ENCODE peak calls at places on chromosomes 1 and 21, in seven cellular contexts. Q is coronary artery, I is endodermal cell, Z is fibroblast of pulmonary artery, F is neural crest cell, R is chondrocyte, A is A549. C is an unnamed sample.

GRCh38 chr1:37265786-37266667 is 208.4 kb upstream of the ZC3H12A start:
- DNase-seq in Q (no peak), I (no peak), Z (no peak), F (no peak), R (no peak), A (no peak), C (no peak)

GRCh38 chr21:46552274-46552673 is 52.6 kb downstream of the S100B start:
- DNase-seq in Q (no peak), I (no peak), Z (no peak), F (no peak), R (no peak), A (no peak), C (no peak)

GRCh38 chr1:183043872-183044859 is 20.9 kb downstream of the LAMC1 start:
- DNase-seq in Q (no peak), I (no peak), Z (no peak), F (no peak), R (no peak), A (no peak), C (no peak)

GRCh38 chr21:39774252-39774651 is 29.3 kb downstream of the IGSF5 start:
- DNase-seq in Q (no peak), I (no peak), Z (no peak), F (no peak), R (no peak), A (no peak), C (no peak)

GRCh38 chr1:182781849-182782586 is 7.6 kb upstream of the NPL start:
- DNase-seq in Q (peak; percentile 78), I (peak; percentile 93), Z (peak; percentile 70), F (peak; percentile 38), R (no peak), A (peak; percentile 28), C (peak; percentile 86)

GRCh38 chr21:36841866-36842265 is 124.6 kb downstream of the HLCS start:
- DNase-seq in Q (no peak), I (no peak), Z (no peak), F (no peak), R (no peak), A (no peak), C (no peak)

GRCh38 chr1:165463978-165464377 is 19.1 kb upstream of the RXRG start:
- DNase-seq in Q (no peak), I (no peak), Z (no peak), F (no peak), R (no peak), A (no peak), C (no peak)

GRCh38 chr1:228108742-228109072 is 392 bp downstream of the MRPL55 start:
- DNase-seq in Q (no peak), I (no peak), Z (no peak), F (no peak), R (no peak), A (no peak), C (no peak)

GRCh38 chr1:63367218-63368103 is at the start of gene ALG6:
- DNase-seq in Q (peak; percentile 90), I (peak; percentile 99), Z (peak; percentile 94), F (peak; percentile 96), R (peak; percentile 97), A (peak; percentile 90), C (peak; percentile 92)
- TF ChIP-seq CTCF in Q (no peak), I (peak; percentile 31), Z (no peak), F (peak; percentile 25), R (peak; percentile 57), A (no peak), C (no peak)

GRCh38 chr1:156615946-156616345 is 3.3 kb upstream of the HAPLN2 start:
- DNase-seq in Q (no peak), I (no peak), Z (no peak), F (no peak), R (no peak), A (no peak), C (no peak)

GRCh38 chr1:156619582-156619955 is 354 bp downstream of the HAPLN2 start:
- DNase-seq in Q (no peak), I (no peak), Z (no peak), F (no peak), R (no peak), A (no peak), C (no peak)

GRCh38 chr1:156616463-156616862 is 2.8 kb upstream of the HAPLN2 start:
- DNase-seq in Q (no peak), I (no peak), Z (peak; percentile 64), F (peak; percentile 35), R (no peak), A (no peak), C (no peak)

GRCh38 chr1:156622581-156623297 is 3.5 kb downstream of the HAPLN2 start:
- DNase-seq in Q (no peak), I (no peak), Z (no peak), F (no peak), R (no peak), A (no peak), C (no peak)

DNA sequence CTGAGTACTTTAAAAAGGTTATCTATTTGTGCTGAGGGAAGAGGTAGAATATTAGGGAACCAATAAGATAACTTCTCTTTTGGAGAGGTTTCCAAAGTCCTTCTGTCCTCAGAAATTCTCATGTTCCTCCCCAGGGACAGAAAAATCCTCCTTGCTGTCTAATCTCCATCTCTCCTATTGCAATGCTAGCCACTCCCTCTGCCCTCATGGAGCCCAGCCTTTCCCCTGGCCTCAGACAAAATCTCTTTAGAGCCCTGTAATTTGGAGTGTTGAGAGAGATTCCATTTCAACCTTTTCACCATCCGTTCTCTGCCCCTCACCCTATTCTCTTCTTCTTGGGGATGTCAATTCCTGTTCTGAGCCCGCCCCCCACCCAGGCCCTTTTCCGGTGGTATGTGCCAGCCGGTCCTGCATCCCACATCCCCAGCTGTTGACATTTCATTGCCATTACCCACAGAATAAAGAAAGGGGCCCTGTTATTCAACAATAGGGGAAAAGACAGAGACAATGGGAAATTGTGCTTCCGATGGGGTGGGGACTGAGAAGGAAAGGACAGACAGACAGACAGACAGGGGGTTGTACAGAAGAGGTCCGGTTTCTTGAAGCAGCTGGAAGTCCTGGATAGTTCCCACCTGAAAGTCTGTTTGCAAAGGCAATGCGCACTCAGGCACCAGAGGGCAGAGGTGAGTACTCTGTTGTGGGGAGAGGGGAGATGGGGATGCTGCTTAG is at the start of gene HAPLN2:
- DNase-seq in Q (no peak), I (peak; percentile 90), Z (peak; percentile 23), F (peak; percentile 48), R (no peak), A (peak; percentile 56), C (peak; percentile 37)
- TF ChIP-seq CTCF in Q (no peak), I (peak; percentile 77), Z (peak; percentile 56), F (peak; percentile 53), R (peak; percentile 57), A (peak; percentile 54), C (no peak)

DNA sequence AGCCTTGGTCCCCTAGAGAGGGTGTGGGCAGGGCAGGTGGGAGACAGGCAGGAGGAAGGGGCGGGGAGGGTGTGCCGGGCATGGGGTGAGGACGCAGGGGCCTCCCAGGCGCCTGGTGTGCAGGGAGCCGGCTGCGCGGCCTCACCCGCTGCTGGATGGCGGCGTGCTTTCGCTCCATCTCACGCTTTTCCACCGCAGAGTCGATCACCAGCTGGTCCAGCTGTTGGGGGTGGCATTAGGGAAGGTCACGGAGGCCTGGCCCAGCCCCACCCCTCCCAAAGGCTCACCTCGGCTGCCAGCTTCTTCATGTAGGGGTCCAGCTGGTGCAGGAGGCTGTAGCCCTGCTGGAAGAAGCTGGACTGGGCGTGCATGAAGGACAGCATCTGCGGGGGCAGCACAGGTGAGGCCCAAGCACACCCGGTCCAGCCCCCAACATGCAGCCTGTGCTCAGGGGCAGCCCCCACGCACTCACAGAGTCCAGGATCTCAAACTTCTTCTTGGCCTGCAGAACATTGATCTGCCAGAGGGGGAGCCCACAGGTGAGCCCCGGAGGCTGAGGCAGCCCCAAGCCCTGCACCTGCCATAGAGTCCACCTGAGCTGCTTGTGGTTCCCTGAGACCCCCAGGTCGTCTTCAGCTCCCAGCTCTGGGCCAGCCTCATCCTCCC is 7.9 kb downstream of the ACAP3 start:
- DNase-seq in Q (no peak), I (peak; percentile 80), Z (no peak), F (no peak), R (no peak), A (no peak), C (peak; percentile 56)
- TF ChIP-seq CTCF in Q (no peak), I (peak; percentile 70), Z (peak; percentile 30), F (peak; percentile 50), R (peak; percentile 58), A (no peak), C (peak; percentile 64)

GRCh38 chr1:56824956-56825355 is 5.8 kb upstream of the FYB2 start:
- DNase-seq in Q (no peak), I (no peak), Z (no peak), F (no peak), R (no peak), A (no peak), C (no peak)

GRCh38 chr1:56819393-56819899 is at the start of gene FYB2:
- DNase-seq in Q (no peak), I (peak; percentile 94), Z (no peak), F (no peak), R (no peak), A (no peak), C (no peak)

GRCh38 chr1:56817716-56818463 is 1.3 kb downstream of the FYB2 start:
- DNase-seq in Q (no peak), I (no peak), Z (no peak), F (no peak), R (no peak), A (no peak), C (no peak)

GRCh38 chr1:56820755-56821461 is 1.7 kb upstream of the FYB2 start:
- DNase-seq in Q (no peak), I (peak; percentile 99), Z (peak; percentile 78), F (peak; percentile 95), R (no peak), A (peak; percentile 69), C (peak; percentile 82)

DNA sequence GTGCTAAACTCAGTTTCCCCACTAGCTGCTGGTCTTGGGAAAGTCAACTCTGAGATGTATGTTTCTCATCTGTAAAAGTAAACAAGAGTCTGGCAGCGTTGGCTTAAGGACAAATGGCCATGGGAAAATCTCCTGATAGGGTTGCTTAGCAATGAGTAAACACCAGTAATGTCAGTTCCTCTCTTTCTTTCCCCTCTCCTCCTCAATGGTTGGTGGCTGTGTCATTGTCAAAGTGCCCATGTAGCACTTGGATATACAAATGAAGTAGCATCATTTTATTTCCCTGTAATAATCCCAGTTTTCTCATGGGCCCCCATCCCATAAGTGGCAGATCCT is 2.2 kb upstream of the FYB2 start:
- DNase-seq in Q (no peak), I (no peak), Z (peak; percentile 38), F (no peak), R (no peak), A (no peak), C (no peak)
- TF ChIP-seq CTCF in Q (no peak), I (no peak), Z (no peak), F (no peak), R (no peak), A (no peak), C (no peak)

DNA sequence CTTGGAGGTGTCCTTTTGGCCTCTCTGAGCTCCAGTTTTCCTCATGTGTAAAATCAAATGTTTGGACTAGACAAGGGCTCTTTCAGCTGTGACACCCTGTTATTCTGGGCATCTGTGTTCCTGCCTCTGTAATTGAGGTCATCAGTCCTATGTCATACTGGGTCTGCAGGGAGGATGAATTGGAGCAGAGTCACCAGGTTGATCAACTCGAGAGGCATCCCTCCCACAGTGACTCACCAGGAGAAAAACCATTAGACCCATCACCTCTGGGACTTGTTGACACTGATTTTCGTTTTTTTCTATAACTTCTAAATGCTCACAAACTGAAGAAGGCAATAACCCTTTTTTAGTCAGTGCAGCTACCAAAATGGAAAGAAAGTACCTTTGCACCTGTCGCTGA is 82.2 kb downstream of the ST6GALNAC5 start:
- DNase-seq in Q (no peak), I (no peak), Z (no peak), F (no peak), R (no peak), A (no peak), C (no peak)
- TF ChIP-seq CTCF in Q (no peak), I (no peak), Z (no peak), F (no peak), R (no peak), A (no peak), C (no peak)